ENCODE peak calls at places on chromosomes 3 and 15, in nine cellular contexts. One of them, this sample, is unnamed.

GRCh38 chr3:27312044-27312668 is 57.0 kb downstream of the NEK10 start:
- DNase-seq in lung: no peak
- DNase-seq in lower leg skin: no peak
- DNase-seq in progenitor cell of endocrine pancreas: no peak
- DNase-seq in Panc1: peak; percentile 76
- DNase-seq in germinal center: peak; percentile 41
- DNase-seq in activated naive CD4-positive, alpha-beta T cell treated with Interleukin-2 at 50 U/mL for 16 hours: no peak
- DNase-seq in fibroblast of pulmonary artery: peak; percentile 81
- DNase-seq in neural crest cell: no peak
- DNase-seq in this sample: peak; percentile 46

GRCh38 chr3:194000712-194001111 is 135.2 kb upstream of the HES1 start:
- DNase-seq in germinal center: no peak
- DNase-seq in activated naive CD4-positive, alpha-beta T cell treated with Interleukin-2 at 50 U/mL for 16 hours: no peak
- DNase-seq in fibroblast of pulmonary artery: no peak
- DNase-seq in Panc1: no peak
- DNase-seq in lower leg skin: no peak
- DNase-seq in progenitor cell of endocrine pancreas: no peak
- DNase-seq in lung: no peak
- DNase-seq in neural crest cell: no peak
- DNase-seq in this sample: no peak

GRCh38 chr3:135009014-135009413 is 214.0 kb downstream of the EPHB1 start:
- DNase-seq in neural crest cell: no peak
- DNase-seq in Panc1: no peak
- DNase-seq in fibroblast of pulmonary artery: no peak
- DNase-seq in activated naive CD4-positive, alpha-beta T cell treated with Interleukin-2 at 50 U/mL for 16 hours: no peak
- DNase-seq in lung: no peak
- DNase-seq in germinal center: no peak
- DNase-seq in progenitor cell of endocrine pancreas: no peak
- DNase-seq in lower leg skin: no peak
- DNase-seq in this sample: no peak

GRCh38 chr15:100192092-100192695 is 149.6 kb downstream of the ADAMTS17 start:
- DNase-seq in Panc1: no peak
- DNase-seq in activated naive CD4-positive, alpha-beta T cell treated with Interleukin-2 at 50 U/mL for 16 hours: no peak
- DNase-seq in neural crest cell: no peak
- DNase-seq in progenitor cell of endocrine pancreas: no peak
- DNase-seq in fibroblast of pulmonary artery: no peak
- DNase-seq in lung: no peak
- DNase-seq in lower leg skin: no peak
- DNase-seq in germinal center: no peak
- DNase-seq in this sample: peak; percentile 44

GRCh38 chr15:62503451-62503850 is 338.4 kb upstream of the C2CD4B start:
- DNase-seq in progenitor cell of endocrine pancreas: no peak
- DNase-seq in lower leg skin: no peak
- DNase-seq in lung: no peak
- DNase-seq in activated naive CD4-positive, alpha-beta T cell treated with Interleukin-2 at 50 U/mL for 16 hours: no peak
- DNase-seq in Panc1: no peak
- DNase-seq in germinal center: no peak
- DNase-seq in neural crest cell: no peak
- DNase-seq in fibroblast of pulmonary artery: peak; percentile 79
- DNase-seq in this sample: no peak

GRCh38 chr3:15007681-15008141 is 57.4 kb downstream of the MRPS25 start:
- DNase-seq in activated naive CD4-positive, alpha-beta T cell treated with Interleukin-2 at 50 U/mL for 16 hours: no peak
- DNase-seq in lower leg skin: no peak
- DNase-seq in Panc1: no peak
- DNase-seq in fibroblast of pulmonary artery: peak; percentile 86
- DNase-seq in lung: no peak
- DNase-seq in progenitor cell of endocrine pancreas: no peak
- DNase-seq in neural crest cell: no peak
- DNase-seq in germinal center: no peak
- DNase-seq in this sample: no peak

GRCh38 chr15:63086271-63086670 is 35.4 kb upstream of the LACTB start:
- DNase-seq in fibroblast of pulmonary artery: peak; percentile 57
- DNase-seq in lower leg skin: no peak
- DNase-seq in Panc1: no peak
- DNase-seq in neural crest cell: no peak
- DNase-seq in activated naive CD4-positive, alpha-beta T cell treated with Interleukin-2 at 50 U/mL for 16 hours: no peak
- DNase-seq in lung: no peak
- DNase-seq in germinal center: no peak
- DNase-seq in progenitor cell of endocrine pancreas: no peak
- DNase-seq in this sample: no peak

GRCh38 chr3:42123012-42123581 is 31.9 kb downstream of the TRAK1 start:
- DNase-seq in lung: no peak
- DNase-seq in fibroblast of pulmonary artery: peak; percentile 75
- DNase-seq in progenitor cell of endocrine pancreas: no peak
- DNase-seq in germinal center: no peak
- DNase-seq in lower leg skin: no peak
- DNase-seq in Panc1: no peak
- DNase-seq in neural crest cell: no peak
- DNase-seq in activated naive CD4-positive, alpha-beta T cell treated with Interleukin-2 at 50 U/mL for 16 hours: no peak
- DNase-seq in this sample: peak; percentile 58

GRCh38 chr3:182980204-182981037 is at the start of gene DCUN1D1:
- DNase-seq in progenitor cell of endocrine pancreas: peak; percentile 90
- DNase-seq in activated naive CD4-positive, alpha-beta T cell treated with Interleukin-2 at 50 U/mL for 16 hours: peak; percentile 91
- DNase-seq in fibroblast of pulmonary artery: peak; percentile 81
- DNase-seq in lower leg skin: peak; percentile 79
- DNase-seq in neural crest cell: peak; percentile 90
- DNase-seq in lung: peak; percentile 91
- DNase-seq in germinal center: peak; percentile 93
- DNase-seq in Panc1: no peak
- DNase-seq in this sample: peak; percentile 95

GRCh38 chr15:87762110-87762509 is 494.4 kb downstream of the NTRK3 start:
- DNase-seq in fibroblast of pulmonary artery: peak; percentile 47
- DNase-seq in activated naive CD4-positive, alpha-beta T cell treated with Interleukin-2 at 50 U/mL for 16 hours: no peak
- DNase-seq in lower leg skin: peak; percentile 19
- DNase-seq in germinal center: no peak
- DNase-seq in Panc1: no peak
- DNase-seq in progenitor cell of endocrine pancreas: no peak
- DNase-seq in lung: no peak
- DNase-seq in neural crest cell: no peak
- DNase-seq in this sample: no peak

GRCh38 chr15:84889991-84890669 is 5.7 kb downstream of the SLC28A1 start:
- DNase-seq in Panc1: no peak
- DNase-seq in activated naive CD4-positive, alpha-beta T cell treated with Interleukin-2 at 50 U/mL for 16 hours: no peak
- DNase-seq in neural crest cell: no peak
- DNase-seq in lung: no peak
- DNase-seq in progenitor cell of endocrine pancreas: no peak
- DNase-seq in germinal center: no peak
- DNase-seq in lower leg skin: no peak
- DNase-seq in fibroblast of pulmonary artery: no peak
- DNase-seq in this sample: no peak

GRCh38 chr3:190032924-190033323 is 87.8 kb downstream of the P3H2 start:
- DNase-seq in activated naive CD4-positive, alpha-beta T cell treated with Interleukin-2 at 50 U/mL for 16 hours: no peak
- DNase-seq in neural crest cell: no peak
- DNase-seq in progenitor cell of endocrine pancreas: no peak
- DNase-seq in Panc1: no peak
- DNase-seq in germinal center: no peak
- DNase-seq in lower leg skin: no peak
- DNase-seq in lung: no peak
- DNase-seq in fibroblast of pulmonary artery: no peak
- DNase-seq in this sample: peak; percentile 36

GRCh38 chr3:171541181-171541580 is 81.0 kb upstream of the TNIK start:
- DNase-seq in activated naive CD4-positive, alpha-beta T cell treated with Interleukin-2 at 50 U/mL for 16 hours: no peak
- DNase-seq in lower leg skin: no peak
- DNase-seq in Panc1: no peak
- DNase-seq in fibroblast of pulmonary artery: no peak
- DNase-seq in lung: no peak
- DNase-seq in neural crest cell: no peak
- DNase-seq in germinal center: no peak
- DNase-seq in progenitor cell of endocrine pancreas: no peak
- DNase-seq in this sample: no peak

GRCh38 chr3:53254190-53254809 is 1.5 kb downstream of the TKT start:
- DNase-seq in neural crest cell: no peak
- DNase-seq in Panc1: no peak
- DNase-seq in lower leg skin: no peak
- DNase-seq in progenitor cell of endocrine pancreas: no peak
- DNase-seq in germinal center: no peak
- DNase-seq in fibroblast of pulmonary artery: peak; percentile 28
- DNase-seq in activated naive CD4-positive, alpha-beta T cell treated with Interleukin-2 at 50 U/mL for 16 hours: peak; percentile 4
- DNase-seq in lung: peak; percentile 52
- DNase-seq in this sample: peak; percentile 38

GRCh38 chr3:192904632-192905289 is 12.9 kb downstream of the MB21D2 start:
- DNase-seq in activated naive CD4-positive, alpha-beta T cell treated with Interleukin-2 at 50 U/mL for 16 hours: no peak
- DNase-seq in germinal center: no peak
- DNase-seq in lung: no peak
- DNase-seq in progenitor cell of endocrine pancreas: no peak
- DNase-seq in lower leg skin: no peak
- DNase-seq in fibroblast of pulmonary artery: no peak
- DNase-seq in Panc1: no peak
- DNase-seq in neural crest cell: no peak
- DNase-seq in this sample: no peak

GRCh38 chr15:65194826-65195541 is 9.8 kb upstream of the CLPX start:
- DNase-seq in lung: no peak
- DNase-seq in fibroblast of pulmonary artery: no peak
- DNase-seq in progenitor cell of endocrine pancreas: no peak
- DNase-seq in Panc1: no peak
- DNase-seq in lower leg skin: peak; percentile 60
- DNase-seq in neural crest cell: no peak
- DNase-seq in activated naive CD4-positive, alpha-beta T cell treated with Interleukin-2 at 50 U/mL for 16 hours: no peak
- DNase-seq in germinal center: no peak
- DNase-seq in this sample: no peak

GRCh38 chr3:33865133-33865532 is 66.7 kb downstream of the PDCD6IP start:
- DNase-seq in progenitor cell of endocrine pancreas: no peak
- DNase-seq in neural crest cell: no peak
- DNase-seq in activated naive CD4-positive, alpha-beta T cell treated with Interleukin-2 at 50 U/mL for 16 hours: no peak
- DNase-seq in lung: no peak
- DNase-seq in Panc1: no peak
- DNase-seq in lower leg skin: no peak
- DNase-seq in fibroblast of pulmonary artery: no peak
- DNase-seq in germinal center: no peak
- DNase-seq in this sample: no peak

GRCh38 chr15:98896802-98897732 is 110.5 kb downstream of the PGPEP1L start:
- DNase-seq in Panc1: peak; percentile 96
- DNase-seq in progenitor cell of endocrine pancreas: no peak
- DNase-seq in lower leg skin: no peak
- DNase-seq in germinal center: no peak
- DNase-seq in activated naive CD4-positive, alpha-beta T cell treated with Interleukin-2 at 50 U/mL for 16 hours: no peak
- DNase-seq in neural crest cell: no peak
- DNase-seq in lung: no peak
- DNase-seq in fibroblast of pulmonary artery: peak; percentile 99
- DNase-seq in this sample: no peak

GRCh38 chr3:194584435-194584776 is 48.8 kb downstream of the TMEM44 start:
- DNase-seq in activated naive CD4-positive, alpha-beta T cell treated with Interleukin-2 at 50 U/mL for 16 hours: no peak
- DNase-seq in lower leg skin: no peak
- DNase-seq in lung: no peak
- DNase-seq in germinal center: no peak
- DNase-seq in fibroblast of pulmonary artery: peak; percentile 35
- DNase-seq in neural crest cell: no peak
- DNase-seq in progenitor cell of endocrine pancreas: no peak
- DNase-seq in Panc1: no peak
- DNase-seq in this sample: no peak

GRCh38 chr3:66554178-66554577 is 53.4 kb upstream of the LRIG1 start:
- DNase-seq in activated naive CD4-positive, alpha-beta T cell treated with Interleukin-2 at 50 U/mL for 16 hours: no peak
- DNase-seq in lower leg skin: no peak
- DNase-seq in fibroblast of pulmonary artery: peak; percentile 57
- DNase-seq in progenitor cell of endocrine pancreas: no peak
- DNase-seq in Panc1: no peak
- DNase-seq in germinal center: no peak
- DNase-seq in lung: no peak
- DNase-seq in neural crest cell: no peak
- DNase-seq in this sample: no peak

GRCh38 chr3:109070232-109070631 is 47.7 kb downstream of the MORC1 start:
- DNase-seq in neural crest cell: no peak
- DNase-seq in Panc1: no peak
- DNase-seq in lower leg skin: no peak
- DNase-seq in germinal center: no peak
- DNase-seq in progenitor cell of endocrine pancreas: no peak
- DNase-seq in fibroblast of pulmonary artery: no peak
- DNase-seq in activated naive CD4-positive, alpha-beta T cell treated with Interleukin-2 at 50 U/mL for 16 hours: no peak
- DNase-seq in lung: no peak
- DNase-seq in this sample: no peak

GRCh38 chr3:31937225-31937624 is 43.8 kb downstream of the OSBPL10 start:
- DNase-seq in progenitor cell of endocrine pancreas: no peak
- DNase-seq in lower leg skin: no peak
- DNase-seq in neural crest cell: no peak
- DNase-seq in Panc1: no peak
- DNase-seq in activated naive CD4-positive, alpha-beta T cell treated with Interleukin-2 at 50 U/mL for 16 hours: no peak
- DNase-seq in lung: no peak
- DNase-seq in fibroblast of pulmonary artery: no peak
- DNase-seq in germinal center: no peak
- DNase-seq in this sample: no peak

GRCh38 chr15:77856718-77857346 is 220.7 kb downstream of the TBC1D2B start:
- DNase-seq in germinal center: no peak
- DNase-seq in Panc1: no peak
- DNase-seq in activated naive CD4-positive, alpha-beta T cell treated with Interleukin-2 at 50 U/mL for 16 hours: no peak
- DNase-seq in lower leg skin: no peak
- DNase-seq in fibroblast of pulmonary artery: no peak
- DNase-seq in progenitor cell of endocrine pancreas: no peak
- DNase-seq in neural crest cell: no peak
- DNase-seq in lung: no peak
- DNase-seq in this sample: no peak

GRCh38 chr3:131728898-131729297 is 226.1 kb upstream of the MRPL3 start:
- DNase-seq in lung: no peak
- DNase-seq in activated naive CD4-positive, alpha-beta T cell treated with Interleukin-2 at 50 U/mL for 16 hours: no peak
- DNase-seq in germinal center: no peak
- DNase-seq in fibroblast of pulmonary artery: no peak
- DNase-seq in progenitor cell of endocrine pancreas: no peak
- DNase-seq in Panc1: no peak
- DNase-seq in lower leg skin: no peak
- DNase-seq in neural crest cell: no peak
- DNase-seq in this sample: peak; percentile 77

GRCh38 chr3:32203854-32204253 is 34.6 kb upstream of the CMTM8 start:
- DNase-seq in activated naive CD4-positive, alpha-beta T cell treated with Interleukin-2 at 50 U/mL for 16 hours: no peak
- DNase-seq in lung: no peak
- DNase-seq in fibroblast of pulmonary artery: peak; percentile 24
- DNase-seq in lower leg skin: no peak
- DNase-seq in Panc1: no peak
- DNase-seq in germinal center: no peak
- DNase-seq in progenitor cell of endocrine pancreas: no peak
- DNase-seq in neural crest cell: no peak
- DNase-seq in this sample: no peak

GRCh38 chr3:145776782-145777408 is 384.1 kb downstream of the PLOD2 start:
- DNase-seq in progenitor cell of endocrine pancreas: peak; percentile 23
- DNase-seq in fibroblast of pulmonary artery: peak; percentile 87
- DNase-seq in activated naive CD4-positive, alpha-beta T cell treated with Interleukin-2 at 50 U/mL for 16 hours: no peak
- DNase-seq in lower leg skin: peak; percentile 19
- DNase-seq in lung: no peak
- DNase-seq in neural crest cell: peak; percentile 61
- DNase-seq in Panc1: peak; percentile 28
- DNase-seq in germinal center: no peak
- DNase-seq in this sample: peak; percentile 71

GRCh38 chr3:78589778-78590177 is 1178.0 kb downstream of the ROBO1 start:
- DNase-seq in progenitor cell of endocrine pancreas: no peak
- DNase-seq in Panc1: no peak
- DNase-seq in fibroblast of pulmonary artery: no peak
- DNase-seq in neural crest cell: no peak
- DNase-seq in germinal center: no peak
- DNase-seq in lower leg skin: no peak
- DNase-seq in lung: no peak
- DNase-seq in activated naive CD4-positive, alpha-beta T cell treated with Interleukin-2 at 50 U/mL for 16 hours: no peak
- DNase-seq in this sample: no peak

GRCh38 chr3:174342206-174342605 is 516.9 kb upstream of the NAALADL2 start:
- DNase-seq in lung: no peak
- DNase-seq in lower leg skin: no peak
- DNase-seq in neural crest cell: no peak
- DNase-seq in progenitor cell of endocrine pancreas: no peak
- DNase-seq in Panc1: no peak
- DNase-seq in fibroblast of pulmonary artery: no peak
- DNase-seq in activated naive CD4-positive, alpha-beta T cell treated with Interleukin-2 at 50 U/mL for 16 hours: no peak
- DNase-seq in germinal center: no peak
- DNase-seq in this sample: no peak

GRCh38 chr3:49703443-49703927 is 14.1 kb downstream of the RNF123 start:
- DNase-seq in activated naive CD4-positive, alpha-beta T cell treated with Interleukin-2 at 50 U/mL for 16 hours: peak; percentile 70
- DNase-seq in lower leg skin: no peak
- DNase-seq in Panc1: peak; percentile 30
- DNase-seq in fibroblast of pulmonary artery: peak; percentile 74
- DNase-seq in lung: peak; percentile 54
- DNase-seq in progenitor cell of endocrine pancreas: peak; percentile 41
- DNase-seq in germinal center: peak; percentile 84
- DNase-seq in neural crest cell: peak; percentile 61
- DNase-seq in this sample: peak; percentile 52

GRCh38 chr3:103785537-103785936 is 1350.7 kb downstream of the ZPLD1 start:
- DNase-seq in germinal center: no peak
- DNase-seq in progenitor cell of endocrine pancreas: no peak
- DNase-seq in Panc1: no peak
- DNase-seq in lower leg skin: no peak
- DNase-seq in neural crest cell: no peak
- DNase-seq in fibroblast of pulmonary artery: no peak
- DNase-seq in activated naive CD4-positive, alpha-beta T cell treated with Interleukin-2 at 50 U/mL for 16 hours: no peak
- DNase-seq in lung: no peak
- DNase-seq in this sample: no peak

GRCh38 chr3:89113887-89114840 is 6.7 kb downstream of the EPHA3 start:
- DNase-seq in progenitor cell of endocrine pancreas: peak; percentile 72
- DNase-seq in fibroblast of pulmonary artery: peak; percentile 56
- DNase-seq in germinal center: peak; percentile 8
- DNase-seq in lower leg skin: peak; percentile 16
- DNase-seq in lung: peak; percentile 48
- DNase-seq in Panc1: no peak
- DNase-seq in neural crest cell: peak; percentile 72
- DNase-seq in activated naive CD4-positive, alpha-beta T cell treated with Interleukin-2 at 50 U/mL for 16 hours: peak; percentile 30
- DNase-seq in this sample: peak; percentile 80